ENCODE peak calls at places on chromosome 5, in eight cellular contexts. M, J, L, B, X, V, I and Z are unnamed samples.

GRCh38 chr5:157559301-157559700 is 16.3 kb downstream of the ADAM19 start:
- DNase-seq in M (no peak), J (no peak), L (no peak), B (no peak), X (no peak), V (no peak), I (no peak), Z (no peak)

GRCh38 chr5:95781101-95781583 is 41.4 kb downstream of the GLRX start:
- DNase-seq in M (peak), J (peak), L (peak), B (peak), X (peak), V (peak), I (peak), Z (peak)

GRCh38 chr5:87015908-87016307 is 251.8 kb upstream of the RASA1 start:
- DNase-seq in M (no peak), J (no peak), L (no peak), B (no peak), X (no peak), V (no peak), I (no peak), Z (peak)

GRCh38 chr5:73155541-73156222 is 17.3 kb upstream of the TMEM174 start:
- DNase-seq in M (no peak), J (no peak), L (no peak), B (no peak), X (no peak), V (no peak), I (no peak), Z (no peak)

GRCh38 chr5:119400248-119400647 is 44.4 kb downstream of the TNFAIP8 start:
- DNase-seq in M (no peak), J (peak), L (no peak), B (no peak), X (no peak), V (no peak), I (no peak), Z (no peak)

GRCh38 chr5:134290443-134290842 is 64.6 kb upstream of the PPP2CA start:
- DNase-seq in M (no peak), J (no peak), L (no peak), B (no peak), X (no peak), V (no peak), I (no peak), Z (no peak)

GRCh38 chr5:97107266-97107665 is 35.1 kb downstream of the LIX1 start:
- DNase-seq in M (no peak), J (no peak), L (no peak), B (peak), X (no peak), V (no peak), I (no peak), Z (no peak)

GRCh38 chr5:95261369-95262175 is 23.3 kb downstream of the MCTP1 start:
- DNase-seq in M (no peak), J (no peak), L (no peak), B (no peak), X (no peak), V (no peak), I (no peak), Z (peak)

GRCh38 chr5:146553446-146553845 is 37.5 kb upstream of the GPR151 start:
- DNase-seq in M (no peak), J (no peak), L (no peak), B (no peak), X (no peak), V (no peak), I (no peak), Z (no peak)

GRCh38 chr5:76337949-76338589 is 65.0 kb upstream of the IQGAP2 start:
- DNase-seq in M (no peak), J (peak), L (no peak), B (no peak), X (no peak), V (peak), I (no peak), Z (peak)

GRCh38 chr5:58261605-58262004 is 198.3 kb downstream of the PLK2 start:
- DNase-seq in M (no peak), J (no peak), L (no peak), B (no peak), X (no peak), V (no peak), I (no peak), Z (no peak)

GRCh38 chr5:67206381-67207328 is 10.1 kb upstream of the CD180 start:
- DNase-seq in M (no peak), J (no peak), L (no peak), B (no peak), X (no peak), V (no peak), I (no peak), Z (peak)

GRCh38 chr5:81750308-81751008 is 439 bp downstream of the SSBP2 start:
- DNase-seq in M (peak), J (no peak), L (no peak), B (no peak), X (no peak), V (no peak), I (no peak), Z (peak)

GRCh38 chr5:119810217-119810616 is 180.9 kb downstream of the FAM170A start:
- DNase-seq in M (no peak), J (no peak), L (no peak), B (no peak), X (no peak), V (no peak), I (no peak), Z (no peak)

GRCh38 chr5:172983542-172984243 is at the start of gene ATP6V0E1:
- DNase-seq in M (peak), J (peak), L (peak), B (peak), X (peak), V (peak), I (peak), Z (peak)

GRCh38 chr5:158832736-158833135 is 267.0 kb downstream of the EBF1 start:
- DNase-seq in M (no peak), J (no peak), L (no peak), B (no peak), X (no peak), V (no peak), I (no peak), Z (no peak)

GRCh38 chr5:71658916-71659661 is 60.0 kb upstream of the CARTPT start:
- DNase-seq in M (no peak), J (no peak), L (no peak), B (no peak), X (no peak), V (no peak), I (no peak), Z (peak)

GRCh38 chr5:15598294-15598902 is 98.4 kb downstream of the FBXL7 start:
- DNase-seq in M (no peak), J (peak), L (no peak), B (no peak), X (no peak), V (no peak), I (no peak), Z (peak)

GRCh38 chr5:161530700-161531099 is 15.8 kb downstream of the GABRB2 start:
- DNase-seq in M (no peak), J (no peak), L (no peak), B (no peak), X (no peak), V (no peak), I (no peak), Z (no peak)

GRCh38 chr5:168648576-168648975 is 69.4 kb upstream of the PANK3 start:
- DNase-seq in M (no peak), J (no peak), L (no peak), B (no peak), X (no peak), V (no peak), I (no peak), Z (no peak)

GRCh38 chr5:93589812-93590215 is 6.8 kb downstream of the NR2F1 start:
- DNase-seq in M (no peak), J (no peak), L (no peak), B (peak), X (no peak), V (no peak), I (no peak), Z (no peak)

GRCh38 chr5:160960592-160960991 is 108.6 kb upstream of the ATP10B start:
- DNase-seq in M (no peak), J (no peak), L (no peak), B (no peak), X (no peak), V (no peak), I (no peak), Z (no peak)

GRCh38 chr5:123673107-123673506 is 161.1 kb downstream of the CSNK1G3 start:
- DNase-seq in M (no peak), J (no peak), L (no peak), B (no peak), X (no peak), V (no peak), I (no peak), Z (no peak)

DNA sequence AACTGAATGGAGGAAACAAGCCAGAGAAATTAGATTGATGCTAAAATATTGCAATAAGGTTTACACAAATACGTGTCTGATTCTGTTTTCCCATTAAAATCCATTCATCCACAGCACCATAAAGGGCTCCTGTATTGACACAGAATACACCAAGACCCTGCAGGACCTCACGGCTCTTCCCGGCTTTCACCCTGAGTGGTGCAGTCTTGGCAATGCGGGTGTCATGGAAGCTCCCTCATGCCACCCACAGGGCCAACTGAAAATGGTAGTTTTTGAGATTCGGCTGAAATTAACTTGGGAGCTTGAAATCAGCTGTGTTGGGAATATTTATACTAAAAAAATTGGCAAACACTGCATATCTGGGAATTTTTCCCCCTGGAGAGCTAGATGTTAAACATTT is 17.3 kb upstream of the EXOC3 start:
- DNase-seq in M (no peak), J (no peak), L (no peak), B (no peak), X (no peak), V (no peak), I (no peak), Z (peak)
- TF ChIP-seq CTCF in M (no peak), J (peak), L (no peak), B (no peak), X (peak), V (no peak), I (no peak), Z (peak)

DNA sequence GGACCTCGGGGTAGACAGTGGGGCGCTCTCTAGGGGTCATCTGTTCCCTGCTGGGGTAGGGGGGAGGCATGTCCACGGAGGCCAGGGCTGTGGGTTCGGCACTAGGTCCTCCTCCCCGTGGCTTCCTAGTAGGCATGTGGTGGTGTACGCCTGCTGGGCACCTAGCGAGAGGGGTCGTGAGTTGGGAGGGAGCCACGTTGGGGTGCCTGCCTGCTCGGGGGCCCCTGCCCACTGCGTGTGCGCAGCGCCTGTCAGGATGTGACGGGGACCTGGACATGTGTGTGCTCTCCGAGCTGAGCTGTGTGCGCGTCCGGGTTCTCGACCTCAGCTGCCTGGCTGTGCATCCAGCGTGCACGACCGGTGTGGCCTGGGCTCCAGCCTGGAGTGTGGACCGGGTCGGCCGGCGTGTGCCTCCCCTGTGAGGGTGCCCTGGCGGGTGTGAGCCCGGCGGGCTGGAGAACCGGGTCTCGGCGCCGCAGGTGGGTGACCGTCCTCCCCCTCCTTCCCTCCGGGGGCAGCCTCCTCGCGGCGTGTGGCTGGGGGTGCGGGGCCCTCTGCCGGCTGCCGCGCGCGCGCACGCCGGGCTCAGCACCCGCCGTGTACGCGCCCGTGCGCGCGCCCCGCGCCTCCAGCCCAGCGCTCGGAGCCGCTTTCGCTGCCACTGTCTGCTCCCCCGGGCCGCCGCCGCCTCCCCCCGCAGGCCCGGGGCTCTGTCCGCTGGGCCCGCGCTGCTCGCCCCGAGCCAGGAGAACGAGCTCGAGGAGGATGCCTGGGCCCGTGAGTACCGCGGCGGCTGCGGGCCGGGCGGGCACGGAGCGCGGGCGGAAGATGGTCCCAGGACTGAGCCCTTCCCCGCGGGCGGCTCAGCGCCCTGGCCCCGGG is at the start of gene PRR7:
- DNase-seq in M (no peak), J (peak), L (no peak), B (no peak), X (no peak), V (peak), I (peak), Z (peak)
- TF ChIP-seq POLR2A in M (no peak), J (peak), L (no peak), B (no peak), X (peak), V (no peak), I (no peak), Z (peak)

DNA sequence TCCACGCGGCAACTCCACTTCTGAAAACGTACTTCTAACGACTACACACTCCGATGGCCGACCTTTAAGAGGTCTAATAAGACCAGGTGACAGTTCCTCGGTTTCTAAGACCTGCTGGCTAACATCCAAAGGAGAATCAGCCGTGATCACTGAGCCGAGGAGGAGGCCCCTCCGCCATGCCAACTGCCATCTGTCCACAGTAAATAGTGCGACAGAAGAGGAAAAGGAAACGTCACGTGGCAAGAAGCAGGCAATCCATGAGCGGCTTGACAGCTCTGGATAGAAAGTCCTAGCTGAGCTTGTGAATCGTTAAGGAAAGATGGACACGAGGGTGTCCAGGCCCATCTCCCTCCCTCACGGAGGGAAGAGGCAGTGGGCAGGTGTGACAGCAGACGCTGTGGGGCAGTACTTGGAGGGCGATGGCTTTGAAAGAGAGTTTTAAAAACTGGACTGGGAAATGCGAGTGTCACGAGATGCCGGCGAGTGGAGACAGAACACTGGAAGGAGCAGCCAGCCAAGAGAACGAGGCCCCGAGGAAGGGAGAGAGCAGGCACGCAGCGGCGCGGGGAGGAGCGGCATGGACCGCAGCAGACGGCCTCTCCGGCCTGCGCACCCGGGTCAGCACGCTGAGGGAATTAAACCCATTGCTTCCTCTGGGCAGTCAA is 66.7 kb upstream of the TBC1D9B start:
- DNase-seq in M (no peak), J (no peak), L (no peak), B (no peak), X (no peak), V (peak), I (no peak), Z (no peak)
- TF ChIP-seq CTCF in M (no peak), J (no peak), L (no peak), B (no peak), X (no peak), V (no peak), I (no peak), Z (no peak)

GRCh38 chr5:5078009-5078897 is 61.9 kb upstream of the ADAMTS16 start:
- DNase-seq in M (no peak), J (peak), L (no peak), B (peak), X (no peak), V (no peak), I (no peak), Z (peak)
- TF ChIP-seq POLR2A in M (no peak), J (no peak), L (no peak), B (no peak), X (no peak), V (no peak), I (no peak), Z (no peak)

DNA sequence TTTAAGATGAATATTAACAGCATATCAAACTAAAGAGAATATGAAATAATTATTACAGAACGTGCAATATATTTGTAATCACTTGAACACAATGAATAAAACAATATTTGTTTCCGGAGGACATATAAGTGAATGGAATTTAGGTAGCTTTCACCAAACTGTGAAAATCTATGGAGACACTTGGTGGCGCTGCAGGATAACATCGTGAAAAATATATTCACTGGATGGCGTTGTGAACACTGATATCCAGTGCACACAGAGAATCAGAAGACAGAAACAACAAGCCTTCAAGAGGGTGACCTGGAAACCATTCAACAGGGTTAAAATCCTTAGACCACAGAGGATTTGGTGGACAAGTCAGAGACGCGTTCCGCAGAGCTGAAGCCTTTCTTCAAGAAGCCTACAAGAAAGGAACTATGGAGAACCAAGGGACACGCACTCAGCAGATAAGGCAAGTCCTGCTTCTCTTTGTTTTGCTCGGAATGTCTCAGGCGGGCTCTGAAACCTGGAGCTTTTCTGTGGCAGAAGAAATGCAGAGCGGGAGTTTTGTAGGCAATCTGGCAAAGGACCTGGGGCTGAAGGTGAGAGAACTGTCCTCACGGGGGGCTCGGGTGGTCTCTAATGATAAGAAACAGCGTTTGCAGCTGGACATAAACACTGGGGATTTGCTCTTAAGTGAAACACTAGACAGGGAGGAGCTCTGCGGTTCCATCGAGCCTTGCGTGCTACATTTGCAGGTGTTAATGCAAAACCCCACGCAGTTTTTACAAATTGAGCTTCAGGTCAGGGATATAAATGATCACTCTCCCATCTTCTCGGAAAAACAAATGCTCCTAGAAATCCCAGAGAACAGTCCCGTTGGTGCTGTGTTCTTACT is at the start of gene PCDHB11:
- DNase-seq in M (no peak), J (no peak), L (no peak), B (no peak), X (no peak), V (peak), I (no peak), Z (peak)
- TF ChIP-seq CTCF in M (no peak), J (peak), L (no peak), B (no peak), X (no peak), V (peak), I (no peak), Z (peak)